ENCODE peak calls at places on chromosomes 13 and 19, in seven cellular contexts. J, P, U, S, I, V and H are unnamed samples. For H3K4me1, the result is how much of the 10 kb centered on the place peaks cover.

GRCh38 chr13:30045916-30046704 is 195.7 kb upstream of the UBL3 start:
- DNase-seq in P (no peak), I (no peak), S (no peak), U (no peak), J (no peak), V (no peak), H (no peak)

GRCh38 chr19:46733693-46734240 is 12.1 kb upstream of the FKRP start:
- DNase-seq in V (no peak), S (no peak), J (no peak), P (no peak), U (no peak), I (no peak), H (no peak)

GRCh38 chr13:102610296-102610895 is 13.6 kb downstream of the TPP2 start:
- DNase-seq in I (no peak), V (no peak), J (peak), U (no peak), P (no peak), S (no peak), H (no peak)

GRCh38 chr13:104949840-104950805 is 1585.3 kb downstream of the EFNB2 start:
- DNase-seq in J (no peak), I (no peak), S (no peak), U (no peak), V (no peak), P (no peak), H (peak)

GRCh38 chr13:48770372-48770771 is 116.6 kb downstream of the CYSLTR2 start:
- DNase-seq in J (no peak), I (no peak), V (no peak), U (no peak), P (no peak), S (no peak), H (no peak)

GRCh38 chr13:85974604-85975366 is 175.6 kb upstream of the SLITRK6 start:
- DNase-seq in J (no peak), U (no peak), P (no peak), S (no peak), I (no peak), V (no peak), H (no peak)

GRCh38 chr13:67726979-67727378 is 496.8 kb upstream of the PCDH9 start:
- DNase-seq in V (no peak), S (no peak), J (peak), I (no peak), U (no peak), P (no peak), H (no peak)

GRCh38 chr19:2540646-2541454 is 64.9 kb downstream of the GADD45B start:
- DNase-seq in V (no peak), S (peak), P (peak), I (peak), U (peak), J (peak), H (peak)

GRCh38 chr13:37490176-37490575 is 108.4 kb downstream of the POSTN start:
- DNase-seq in I (no peak), V (no peak), P (no peak), J (no peak), S (no peak), U (no peak), H (no peak)

GRCh38 chr19:50277966-50278580 is 51.1 kb downstream of the KCNC3 start:
- DNase-seq in J (no peak), S (no peak), I (no peak), U (no peak), V (no peak), P (no peak), H (no peak)

GRCh38 chr13:89577301-89577700 is 1770.2 kb upstream of the MIR17HG start:
- DNase-seq in S (no peak), J (no peak), P (no peak), I (no peak), U (no peak), V (no peak), H (no peak)

GRCh38 chr19:2719910-2720776 is 1.0 kb downstream of the DIRAS1 start:
- DNase-seq in U (no peak), P (peak), V (peak), S (no peak), I (no peak), J (no peak), H (no peak)

GRCh38 chr13:27442071-27442647 is 8.2 kb downstream of the MTIF3 start:
- DNase-seq in V (no peak), S (no peak), J (peak), I (no peak), P (no peak), U (no peak), H (no peak)

GRCh38 chr13:32622827-32623226 is 36.6 kb downstream of the PDS5B start:
- DNase-seq in U (peak), V (no peak), J (no peak), I (no peak), S (no peak), P (no peak), H (no peak)

GRCh38 chr19:56393119-56394012 is at the start of gene ZNF582:
- DNase-seq in I (peak), S (peak), U (peak), J (peak), V (peak), P (peak), H (peak)

GRCh38 chr19:47444388-47444821 is 25.1 kb upstream of the MEIS3 start:
- DNase-seq in U (no peak), V (no peak), S (no peak), J (no peak), I (no peak), P (no peak), H (no peak)

DNA sequence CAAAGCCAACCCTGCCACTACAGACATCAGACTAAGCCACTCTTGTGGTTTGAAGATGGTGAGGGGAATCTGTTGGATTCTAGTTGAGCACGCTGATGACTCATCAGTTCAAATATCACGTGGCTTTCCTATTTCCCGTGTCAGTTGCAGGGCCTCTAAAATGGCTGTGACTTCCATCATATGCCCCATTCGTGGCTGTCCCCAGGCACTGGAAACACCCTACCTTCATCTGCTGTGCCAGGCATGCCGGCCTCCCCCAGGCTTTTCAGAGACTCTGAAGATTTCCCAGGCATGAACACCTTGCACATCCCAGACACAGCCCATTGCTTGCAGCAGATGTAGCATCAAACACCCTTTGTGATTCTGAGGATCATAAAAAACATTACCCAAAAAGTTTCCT is 659.9 kb downstream of the UQCRFS1 start:
- DNase-seq in S (no peak), V (no peak), I (no peak), U (no peak), J (no peak), P (no peak), H (no peak)
- TF ChIP-seq EP300 in S (no peak), V (no peak), I (no peak), U (no peak), J (no peak), P (no peak), H (no peak)

GRCh38 chr19:15284896-15285295 is 47.4 kb downstream of the BRD4 start:
- DNase-seq in U (no peak), I (no peak), V (no peak), J (no peak), S (no peak), P (no peak), H (no peak)

GRCh38 chr19:15287496-15287895 is 44.8 kb downstream of the BRD4 start:
- DNase-seq in P (no peak), J (no peak), S (no peak), I (no peak), V (no peak), U (no peak), H (no peak)

GRCh38 chr19:15285896-15286591 is 46.3 kb downstream of the BRD4 start:
- DNase-seq in J (no peak), S (no peak), P (no peak), V (no peak), I (no peak), U (no peak), H (no peak)

GRCh38 chr19:15288146-15288963 is 44.0 kb downstream of the BRD4 start:
- DNase-seq in V (peak), I (no peak), J (no peak), S (peak), U (no peak), P (peak), H (no peak)

GRCh38 chr19:15286688-15287355 is 45.5 kb downstream of the BRD4 start:
- DNase-seq in S (no peak), P (no peak), U (no peak), V (no peak), I (no peak), J (no peak), H (no peak)
- TF ChIP-seq CTCF in S (no peak), P (no peak), U (no peak), V (no peak), I (no peak), J (no peak), H (no peak)

DNA sequence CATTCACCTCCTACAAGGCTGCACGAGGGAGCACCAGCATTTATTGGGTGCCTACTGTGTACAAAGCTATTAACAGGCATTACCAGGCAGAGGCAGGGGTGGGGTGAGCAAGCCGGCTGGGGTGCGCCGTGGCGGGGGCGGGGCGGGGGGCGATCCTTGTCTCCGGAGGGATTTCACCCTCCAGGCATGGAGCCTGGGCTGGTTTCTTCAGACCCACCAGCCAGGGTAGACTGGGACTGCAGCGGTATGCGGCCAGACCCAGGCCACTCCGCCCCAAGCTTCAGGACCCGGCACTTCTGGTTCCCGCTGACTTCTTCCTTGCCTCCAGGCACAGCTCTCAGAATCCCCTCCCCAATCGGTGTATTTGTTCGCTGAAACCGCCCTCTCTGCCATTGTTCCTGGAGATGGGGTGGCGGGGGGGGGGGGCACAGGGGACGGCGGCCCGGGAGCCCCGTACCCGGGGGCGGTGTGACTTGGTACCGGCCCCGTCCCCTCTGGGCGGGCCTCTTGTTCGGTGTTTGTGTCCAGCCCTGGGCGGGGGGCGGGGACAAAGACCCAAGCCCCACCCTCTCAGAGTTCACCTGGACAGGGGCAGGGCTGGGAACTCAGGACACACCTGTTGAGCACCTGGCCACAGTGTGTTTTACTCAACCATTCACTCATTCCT is 14.4 kb downstream of the TJP3 start:
- DNase-seq in J (peak), I (no peak), P (no peak), V (peak), U (no peak), S (peak), H (no peak)
- H3K4me1 ChIP-seq in J (under half), I (under half), P (under half), V (under half), U (under half), S (under half), H (under half)

GRCh38 chr13:45119990-45120864 is at the start of gene GTF2F2:
- DNase-seq in U (peak), J (peak), P (peak), S (peak), V (peak), I (peak), H (peak)
- TF ChIP-seq EP300 in U (no peak), J (no peak), P (no peak), S (no peak), V (no peak), I (no peak), H (peak)

DNA sequence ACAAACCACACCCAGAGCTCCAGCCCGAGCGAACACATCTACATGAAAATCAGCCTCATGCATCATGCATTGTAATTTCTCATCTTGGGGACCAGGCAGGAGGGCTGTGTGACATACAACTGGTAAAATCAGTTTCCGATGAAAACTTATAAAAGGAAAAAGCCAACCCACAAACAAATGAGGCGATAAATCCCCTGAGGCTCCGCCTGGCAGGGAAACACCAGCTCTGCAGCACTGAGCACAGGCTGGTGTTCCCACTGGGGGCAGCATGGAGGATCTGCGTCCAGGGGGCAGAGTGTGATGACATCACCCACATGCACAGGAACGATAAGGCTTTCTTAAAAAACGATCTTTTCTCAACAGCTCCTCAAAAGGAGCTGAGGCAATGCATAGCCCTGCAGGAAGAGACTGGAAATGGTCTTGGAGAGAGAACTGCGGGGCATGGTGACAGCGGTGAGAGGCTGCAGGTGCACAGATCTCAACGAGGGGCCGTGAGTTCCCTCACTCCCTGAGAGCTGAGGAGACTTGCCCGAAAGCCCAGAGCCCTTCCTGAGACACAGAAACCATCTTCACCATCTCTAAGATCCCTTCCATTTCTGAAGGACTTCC is 24.6 kb downstream of the SH3GL1 start:
- DNase-seq in J (peak), P (peak), S (no peak), U (peak), I (peak), V (peak), H (no peak)
- TF ChIP-seq CTCF in J (peak), P (no peak), S (no peak), U (no peak), I (peak), V (peak), H (peak)

GRCh38 chr13:44404261-44405139 is 30.9 kb downstream of the SERP2 start:
- DNase-seq in I (no peak), V (peak), S (peak), J (peak), U (no peak), P (peak), H (no peak)

GRCh38 chr13:44401577-44401976 is 28.0 kb downstream of the SERP2 start:
- DNase-seq in U (no peak), V (no peak), I (no peak), P (peak), S (no peak), J (no peak), H (no peak)

GRCh38 chr13:44402902-44403719 is 29.5 kb downstream of the SERP2 start:
- DNase-seq in S (peak), V (no peak), J (peak), U (no peak), P (peak), I (no peak), H (no peak)

GRCh38 chr13:44406617-44407016 is 33.0 kb downstream of the SERP2 start:
- DNase-seq in V (no peak), J (no peak), U (no peak), S (no peak), P (no peak), I (no peak), H (no peak)

DNA sequence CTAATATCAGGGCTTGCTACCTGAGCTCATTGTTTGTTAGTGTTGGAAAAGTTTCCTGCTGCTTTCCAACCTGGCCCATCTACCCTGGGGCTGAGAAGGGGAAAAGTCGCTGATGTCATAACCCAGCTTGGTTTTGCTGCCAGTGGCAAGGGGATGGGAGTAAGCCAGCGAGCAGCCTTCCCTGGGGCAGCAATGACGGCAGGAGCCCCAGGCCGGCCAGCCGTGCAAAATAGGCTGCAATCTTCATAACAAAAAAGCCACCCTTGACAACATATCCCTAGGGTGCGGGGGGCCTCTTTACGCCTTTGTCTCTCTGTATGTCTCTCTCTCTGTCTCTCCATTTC is 30.1 kb downstream of the SERP2 start:
- DNase-seq in J (no peak), P (peak), V (no peak), U (no peak), S (no peak), I (no peak), H (no peak)
- H3K4me1 ChIP-seq in J (under half), P (under half), V (under half), U (under half), S (under half), I (under half), H (under half)

DNA sequence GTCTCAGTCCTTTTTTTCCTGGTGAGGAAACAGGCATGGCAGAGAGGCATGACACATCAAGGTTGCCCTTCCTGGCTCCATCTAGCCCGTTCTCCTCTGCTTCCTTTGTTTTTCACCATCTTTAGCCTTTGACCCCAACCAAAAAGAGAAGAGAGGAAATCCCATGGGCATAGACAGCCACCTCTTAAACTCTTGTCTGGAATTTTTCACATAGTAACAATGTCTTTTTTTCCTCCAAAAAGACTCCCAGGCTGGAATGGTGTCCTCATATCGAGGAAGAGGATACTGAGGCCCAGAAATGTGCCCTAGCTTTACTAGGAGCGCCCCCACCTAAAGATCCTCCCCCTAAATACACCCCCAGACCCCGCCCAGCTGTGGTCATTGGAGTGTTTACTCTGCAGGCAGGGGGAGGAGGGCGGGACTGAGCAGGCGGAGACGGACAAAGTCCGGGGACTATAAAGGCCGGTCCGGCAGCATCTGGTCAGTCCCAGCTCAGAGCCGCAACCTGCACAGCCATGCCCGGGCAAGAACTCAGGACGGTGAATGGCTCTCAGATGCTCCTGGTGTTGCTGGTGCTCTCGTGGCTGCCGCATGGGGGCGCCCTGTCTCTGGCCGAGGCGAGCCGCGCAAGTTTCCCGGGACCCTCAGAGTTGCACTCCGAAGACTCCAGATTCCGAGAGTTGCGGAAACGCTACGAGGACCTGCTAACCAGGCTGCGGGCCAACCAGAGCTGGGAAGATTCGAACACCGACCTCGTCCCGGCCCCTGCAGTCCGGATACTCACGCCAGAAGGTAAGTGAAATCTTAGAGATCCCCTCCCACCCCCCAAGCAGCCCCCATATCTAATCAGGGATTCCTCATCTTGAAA is at the start of gene GDF15:
- DNase-seq in U (peak), P (peak), S (peak), V (peak), J (peak), I (peak), H (peak)
- TF ChIP-seq EP300 in U (no peak), P (no peak), S (no peak), V (no peak), J (no peak), I (no peak), H (no peak)

GRCh38 chr19:40413291-40413994 is at the start of gene PRX:
- DNase-seq in P (no peak), S (no peak), I (no peak), J (no peak), V (peak), U (no peak), H (no peak)
- TF ChIP-seq CTCF in P (no peak), S (no peak), I (no peak), J (no peak), V (no peak), U (no peak), H (no peak)

GRCh38 chr19:13838071-13838942 is 38.6 kb upstream of the NANOS3 start:
- DNase-seq in V (no peak), I (no peak), U (no peak), S (no peak), P (no peak), J (no peak), H (no peak)

GRCh38 chr19:13840751-13841338 is 36.1 kb upstream of the NANOS3 start:
- DNase-seq in V (peak), S (no peak), J (no peak), U (no peak), I (no peak), P (no peak), H (no peak)

GRCh38 chr19:13838943-13839192 is 38.1 kb upstream of the NANOS3 start:
- DNase-seq in V (peak), P (no peak), I (peak), S (no peak), U (no peak), J (no peak), H (no peak)

GRCh38 chr19:13839938-13840750 is 36.8 kb upstream of the NANOS3 start:
- DNase-seq in P (peak), U (peak), S (peak), V (no peak), J (peak), I (peak), H (no peak)

GRCh38 chr19:13839193-13839937 is 37.6 kb upstream of the NANOS3 start:
- DNase-seq in S (peak), P (peak), J (peak), U (peak), V (peak), I (peak), H (peak)
- H3K4me1 ChIP-seq in S (half or more), P (under half), J (half or more), U (half or more), V (half or more), I (half or more), H (under half)

GRCh38 chr13:76552807-76553206 is 333.4 kb downstream of the KCTD12 start:
- DNase-seq in J (no peak), P (no peak), U (no peak), S (no peak), V (no peak), I (no peak), H (no peak)

GRCh38 chr13:76552373-76552772 is 333.8 kb downstream of the KCTD12 start:
- DNase-seq in S (no peak), I (no peak), P (no peak), U (no peak), V (no peak), J (no peak), H (no peak)

GRCh38 chr13:76556632-76557031 is 329.6 kb downstream of the KCTD12 start:
- DNase-seq in V (no peak), U (no peak), I (no peak), J (no peak), S (no peak), P (no peak), H (no peak)
- TF ChIP-seq EP300 in V (no peak), U (no peak), I (no peak), J (no peak), S (no peak), P (no peak), H (no peak)